ENCODE peak calls at places on chromosome 12, in nine cellular contexts. Q is H54; U is mesothelial cell of epicardium; X is hepatocyte; Z is lung microvascular endothelial cell; O is AG08396; M is CD4-positive, alpha-beta T cell; T is GF-D8; L is EL. K is an unnamed sample.
A peak's percentile ranks its signal among the peaks of the same experiment; 100 is the strongest.

GRCh38 chr12:63844391-63845341 is at the start of gene SRGAP1:
- DNase-seq in Q (peak; percentile 25), U (peak; percentile 60), X (peak; percentile 79), Z (peak; percentile 62), O (peak; percentile 50), M (no peak), T (no peak), L (peak; percentile 71), K (no peak)

GRCh38 chr12:3315201-3315661 is 175.8 kb upstream of the PRMT8 start:
- DNase-seq in Q (no peak), U (no peak), X (no peak), Z (peak; percentile 96), O (peak; percentile 49), M (no peak), T (no peak), L (peak; percentile 84), K (no peak)

GRCh38 chr12:108381793-108382436 is 42.8 kb upstream of the CMKLR1 start:
- DNase-seq in Q (no peak), U (peak; percentile 48), X (peak; percentile 53), Z (peak; percentile 11), O (no peak), M (no peak), T (no peak), L (no peak), K (no peak)

GRCh38 chr12:129296636-129297035 is 443.4 kb downstream of the GLT1D1 start:
- DNase-seq in Q (no peak), U (no peak), X (no peak), Z (no peak), O (no peak), M (no peak), T (no peak), L (no peak), K (no peak)

GRCh38 chr12:50117057-50117622 is 5.1 kb downstream of the COX14 start:
- DNase-seq in Q (no peak), U (no peak), X (no peak), Z (no peak), O (no peak), M (no peak), T (no peak), L (no peak), K (no peak)

GRCh38 chr12:17652436-17652835 is 437.6 kb downstream of the RERGL start:
- DNase-seq in Q (no peak), U (no peak), X (no peak), Z (no peak), O (no peak), M (no peak), T (no peak), L (no peak), K (no peak)

GRCh38 chr12:131093971-131094830 is 140.5 kb downstream of the ADGRD1 start:
- DNase-seq in Q (no peak), U (no peak), X (no peak), Z (no peak), O (no peak), M (no peak), T (no peak), L (no peak), K (no peak)

GRCh38 chr12:91893476-91893875 is 252.2 kb downstream of the BTG1 start:
- DNase-seq in Q (no peak), U (no peak), X (no peak), Z (no peak), O (no peak), M (no peak), T (no peak), L (no peak), K (no peak)

GRCh38 chr12:105977256-105978051 is 161.3 kb downstream of the NUAK1 start:
- DNase-seq in Q (no peak), U (no peak), X (no peak), Z (no peak), O (peak; percentile 61), M (no peak), T (no peak), L (peak; percentile 80), K (no peak)

GRCh38 chr12:3004655-3005565 is 45.7 kb downstream of the TEAD4 start:
- DNase-seq in Q (no peak), U (no peak), X (no peak), Z (no peak), O (peak; percentile 41), M (no peak), T (no peak), L (peak; percentile 29), K (no peak)

GRCh38 chr12:101839324-101840283 is 8.8 kb upstream of the GNPTAB start:
- DNase-seq in Q (no peak), U (peak; percentile 59), X (peak; percentile 77), Z (peak; percentile 78), O (peak; percentile 61), M (peak; percentile 65), T (peak; percentile 24), L (peak; percentile 70), K (no peak)

GRCh38 chr12:68031881-68032739 is 42.9 kb downstream of the IFNG-AS1 start:
- DNase-seq in Q (no peak), U (no peak), X (no peak), Z (peak; percentile 38), O (no peak), M (no peak), T (no peak), L (no peak), K (no peak)

K was measured in H1.